ENCODE peak calls at places on chromosomes 12 and 14, in eight cellular contexts. Q is fibroblast of lung, W is neuronal stem cell, A is endothelial cell of umbilical vein, H is HCT116, S is mammary epithelial cell, Y is mesendoderm, K is H9. C is an unnamed sample.

GRCh38 chr12:64098709-64099354 is 123.3 kb downstream of the KICS2 start:
- DNase-seq in Q (peak; percentile 93), W (no peak), A (peak; percentile 63), H (no peak), S (no peak), Y (no peak), K (no peak), C (no peak)

GRCh38 chr12:53181935-53182334 is 1.2 kb upstream of the CSAD start:
- DNase-seq in Q (no peak), W (no peak), A (no peak), H (no peak), S (no peak), Y (no peak), K (no peak), C (peak; percentile 9)

GRCh38 chr12:64824500-64825142 is at the start of gene TBC1D30:
- DNase-seq in Q (peak; percentile 22), W (peak; percentile 43), A (peak; percentile 41), H (no peak), S (no peak), Y (peak; percentile 28), K (peak; percentile 50), C (peak; percentile 60)

GRCh38 chr12:5807090-5807414 is 138.0 kb downstream of the ANO2 start:
- DNase-seq in Q (peak; percentile 86), W (no peak), A (no peak), H (peak; percentile 63), S (peak; percentile 13), Y (no peak), K (no peak), C (no peak)

GRCh38 chr14:93012516-93013367 is 89.8 kb downstream of the CHGA start:
- DNase-seq in Q (no peak), W (no peak), A (no peak), H (no peak), S (no peak), Y (no peak), K (no peak), C (peak; percentile 61)

GRCh38 chr14:53963491-53964227 is 7.0 kb upstream of the BMP4 start:
- DNase-seq in Q (peak; percentile 53), W (no peak), A (peak; percentile 44), H (no peak), S (no peak), Y (peak; percentile 74), K (peak; percentile 47), C (peak; percentile 36)

GRCh38 chr12:26373606-26374495 is 178.5 kb downstream of the SSPN start:
- DNase-seq in Q (peak; percentile 68), W (no peak), A (no peak), H (no peak), S (peak; percentile 90), Y (no peak), K (no peak), C (peak; percentile 57)

GRCh38 chr14:21070610-21071224 is 613 bp downstream of the ARHGEF40 start:
- DNase-seq in Q (peak; percentile 43), W (peak; percentile 84), A (peak; percentile 7), H (no peak), S (no peak), Y (peak; percentile 94), K (peak; percentile 81), C (peak; percentile 67)

GRCh38 chr14:20631821-20632389 is 9.6 kb downstream of the OR6S1 start:
- DNase-seq in Q (peak; percentile 49), W (no peak), A (peak; percentile 31), H (no peak), S (peak; percentile 64), Y (peak; percentile 86), K (peak; percentile 74), C (peak; percentile 76)

GRCh38 chr12:132433641-132434395 is 56.1 kb upstream of the FBRSL1 start:
- DNase-seq in Q (no peak), W (no peak), A (no peak), H (no peak), S (no peak), Y (no peak), K (no peak), C (no peak)
- H3K27me3 ChIP-seq in Q (peaks cover 2% of the 10 kb centered on the region), W (no peaks in the 10 kb centered on the region), A (no peaks in the 10 kb centered on the region), H (no peaks in the 10 kb centered on the region), S (peaks cover 6% of the 10 kb centered on the region), Y (no peaks in the 10 kb centered on the region), K (peaks cover 12% of the 10 kb centered on the region), C (peaks cover 63% of the 10 kb centered on the region)

GRCh38 chr14:90023176-90023896 is 38.5 kb upstream of the KCNK13 start:
- DNase-seq in Q (peak; percentile 79), W (no peak), A (no peak), H (no peak), S (peak; percentile 49), Y (no peak), K (no peak), C (no peak)
- H3K9ac ChIP-seq in Q (no peak overlapping the region), W (no peak overlapping the region), A (no peak overlapping the region), H (no peak overlapping the region), S (no peak overlapping the region), Y (no peak overlapping the region), K (no peak overlapping the region), C (no peak overlapping the region)

DNA sequence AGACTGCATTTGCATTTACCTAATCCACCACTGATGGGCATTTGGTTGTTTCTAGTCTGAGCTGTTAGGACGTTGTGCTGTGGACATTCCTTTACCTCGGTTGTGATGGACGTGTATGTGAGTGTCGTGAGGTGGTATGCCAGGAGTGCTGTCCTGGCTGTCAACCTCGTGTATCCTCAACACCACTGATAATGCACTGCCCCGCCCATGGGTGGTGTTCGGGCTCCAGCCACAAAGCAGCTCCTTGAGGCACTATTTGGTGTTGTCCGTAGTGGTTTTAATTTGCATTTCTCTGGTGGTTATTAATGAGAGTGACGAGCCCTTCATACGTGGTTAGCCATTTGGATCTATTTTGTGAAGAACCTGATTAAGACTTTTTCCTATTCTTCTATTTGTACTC is 87.6 kb downstream of the PPP2R5C start:
- DNase-seq in Q (no peak), W (no peak), A (no peak), H (no peak), S (no peak), Y (no peak), K (no peak), C (no peak)
- H3K4me1 ChIP-seq in Q (no peaks in the 10 kb centered on the region), W (peaks cover 4% of the 10 kb centered on the region), A (peaks cover 2% of the 10 kb centered on the region), H (no peaks in the 10 kb centered on the region), S (no peaks in the 10 kb centered on the region), Y (no peaks in the 10 kb centered on the region), K (peaks cover 2% of the 10 kb centered on the region), C (peaks cover 5% of the 10 kb centered on the region)

GRCh38 chr12:27969011-27969900 is 3.3 kb downstream of the PTHLH start:
- DNase-seq in Q (peak; percentile 49), W (no peak), A (peak; percentile 43), H (no peak), S (no peak), Y (peak; percentile 46), K (peak; percentile 53), C (peak; percentile 66)

GRCh38 chr12:27965966-27966365 is 6.6 kb downstream of the PTHLH start:
- DNase-seq in Q (peak; percentile 62), W (no peak), A (peak; percentile 50), H (no peak), S (no peak), Y (no peak), K (no peak), C (peak; percentile 34)

GRCh38 chr12:27966870-27967269 is 5.7 kb downstream of the PTHLH start:
- DNase-seq in Q (peak; percentile 98), W (no peak), A (peak; percentile 91), H (peak; percentile 82), S (peak; percentile 96), Y (peak; percentile 89), K (no peak), C (peak; percentile 92)

GRCh38 chr12:27965411-27965810 is 7.1 kb downstream of the PTHLH start:
- DNase-seq in Q (peak; percentile 89), W (no peak), A (no peak), H (no peak), S (no peak), Y (peak; percentile 57), K (no peak), C (peak; percentile 52)

GRCh38 chr12:27967551-27968054 is 4.9 kb downstream of the PTHLH start:
- DNase-seq in Q (peak; percentile 36), W (no peak), A (no peak), H (no peak), S (no peak), Y (no peak), K (no peak), C (no peak)
- H3K27me3 ChIP-seq in Q (peaks cover 3% of the 10 kb centered on the region), W (peaks cover 7% of the 10 kb centered on the region), A (no peaks in the 10 kb centered on the region), H (no peaks in the 10 kb centered on the region), S (no peaks in the 10 kb centered on the region), Y (peaks cover 19% of the 10 kb centered on the region), K (peaks cover 36% of the 10 kb centered on the region), C (no peaks in the 10 kb centered on the region)

GRCh38 chr12:132955933-132956725 is at the start of gene ZNF605:
- DNase-seq in Q (peak; percentile 90), W (peak; percentile 81), A (peak; percentile 91), H (no peak), S (peak; percentile 83), Y (peak; percentile 96), K (peak; percentile 94), C (peak; percentile 94)
- H3K9ac ChIP-seq in Q (peak within 1 kb of the TSS; percentile 75), W (peak within 1 kb of the TSS; percentile 86), A (peak within 1 kb of the TSS; percentile 61), H (no peak within 1 kb of the TSS), S (peak within 1 kb of the TSS; percentile 58), Y (peak within 1 kb of the TSS; percentile 77), K (peak within 1 kb of the TSS; percentile 63), C (peak within 1 kb of the TSS; percentile 95)

C was measured in adipocyte.